ENCODE peak calls at places on chromosomes 13 and 19, in ten cellular contexts. O, Z, Q, P, F, G, N, R, T and Y are unnamed samples.

GRCh38 chr13:108787709-108788394 is 158.4 kb downstream of the MYO16 start:
- DNase-seq in G (no peak), Z (no peak), T (no peak), R (no peak), O (no peak), P (no peak), F (no peak), N (no peak), Q (no peak), Y (no peak)

GRCh38 chr13:109425821-109426689 is 360.3 kb downstream of the IRS2 start:
- DNase-seq in R (no peak), G (no peak), P (no peak), Q (peak), F (no peak), N (no peak), Z (no peak), T (no peak), O (no peak), Y (no peak)

GRCh38 chr13:35714588-35714987 is 238.1 kb upstream of the MAB21L1 start:
- DNase-seq in F (no peak), O (peak), Z (no peak), N (no peak), T (no peak), Q (no peak), P (no peak), G (no peak), R (peak), Y (no peak)

GRCh38 chr19:38679839-38680238 is 32.4 kb downstream of the ACTN4 start:
- DNase-seq in Z (no peak), O (no peak), Q (no peak), T (no peak), F (no peak), P (peak), G (no peak), N (no peak), R (no peak), Y (no peak)

GRCh38 chr13:91136806-91137205 is 210.7 kb upstream of the MIR17HG start:
- DNase-seq in N (no peak), Z (no peak), R (peak), Q (no peak), F (no peak), P (no peak), G (no peak), T (no peak), O (no peak), Y (no peak)

GRCh38 chr19:46466536-46467199 is 4.7 kb downstream of the PNMA8A start:
- DNase-seq in Q (no peak), G (no peak), O (no peak), Z (peak), T (peak), P (peak), F (peak), N (peak), R (no peak), Y (peak)

GRCh38 chr13:76884167-76884566 is 2.0 kb downstream of the KCTD12 start:
- DNase-seq in Q (peak), G (no peak), F (no peak), Z (peak), P (peak), O (peak), N (peak), T (no peak), R (no peak), Y (no peak)

GRCh38 chr19:50513746-50514345 is at the start of gene ASPDH:
- DNase-seq in P (no peak), T (no peak), R (no peak), G (no peak), Q (no peak), Z (no peak), O (no peak), F (no peak), N (no peak), Y (no peak)

GRCh38 chr13:27619711-27620376 is 485 bp downstream of the LNX2 start:
- DNase-seq in R (peak), N (peak), G (peak), T (no peak), O (peak), F (no peak), P (peak), Q (peak), Z (no peak), Y (no peak)

GRCh38 chr13:45349438-45349837 is 8.5 kb upstream of the TPT1 start:
- DNase-seq in Q (no peak), G (no peak), T (no peak), Z (no peak), N (no peak), R (no peak), O (no peak), F (no peak), P (no peak), Y (no peak)

GRCh38 chr19:31314849-31315620 is 34.2 kb downstream of the TSHZ3 start:
- DNase-seq in T (no peak), N (no peak), R (no peak), O (peak), G (no peak), F (no peak), Z (no peak), Q (no peak), P (no peak), Y (no peak)
- TF ChIP-seq CTCF in T (no peak), N (peak), R (no peak), O (peak), G (no peak), F (peak), Z (peak), Q (no peak), P (peak), Y (no peak)

DNA sequence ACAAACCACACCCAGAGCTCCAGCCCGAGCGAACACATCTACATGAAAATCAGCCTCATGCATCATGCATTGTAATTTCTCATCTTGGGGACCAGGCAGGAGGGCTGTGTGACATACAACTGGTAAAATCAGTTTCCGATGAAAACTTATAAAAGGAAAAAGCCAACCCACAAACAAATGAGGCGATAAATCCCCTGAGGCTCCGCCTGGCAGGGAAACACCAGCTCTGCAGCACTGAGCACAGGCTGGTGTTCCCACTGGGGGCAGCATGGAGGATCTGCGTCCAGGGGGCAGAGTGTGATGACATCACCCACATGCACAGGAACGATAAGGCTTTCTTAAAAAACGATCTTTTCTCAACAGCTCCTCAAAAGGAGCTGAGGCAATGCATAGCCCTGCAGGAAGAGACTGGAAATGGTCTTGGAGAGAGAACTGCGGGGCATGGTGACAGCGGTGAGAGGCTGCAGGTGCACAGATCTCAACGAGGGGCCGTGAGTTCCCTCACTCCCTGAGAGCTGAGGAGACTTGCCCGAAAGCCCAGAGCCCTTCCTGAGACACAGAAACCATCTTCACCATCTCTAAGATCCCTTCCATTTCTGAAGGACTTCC is 24.6 kb downstream of the SH3GL1 start:
- DNase-seq in R (no peak), T (no peak), P (no peak), F (no peak), N (peak), Q (peak), Z (peak), O (peak), G (no peak), Y (no peak)
- TF ChIP-seq CTCF in R (peak), T (no peak), P (peak), F (peak), N (peak), Q (peak), Z (peak), O (peak), G (no peak), Y (peak)

DNA sequence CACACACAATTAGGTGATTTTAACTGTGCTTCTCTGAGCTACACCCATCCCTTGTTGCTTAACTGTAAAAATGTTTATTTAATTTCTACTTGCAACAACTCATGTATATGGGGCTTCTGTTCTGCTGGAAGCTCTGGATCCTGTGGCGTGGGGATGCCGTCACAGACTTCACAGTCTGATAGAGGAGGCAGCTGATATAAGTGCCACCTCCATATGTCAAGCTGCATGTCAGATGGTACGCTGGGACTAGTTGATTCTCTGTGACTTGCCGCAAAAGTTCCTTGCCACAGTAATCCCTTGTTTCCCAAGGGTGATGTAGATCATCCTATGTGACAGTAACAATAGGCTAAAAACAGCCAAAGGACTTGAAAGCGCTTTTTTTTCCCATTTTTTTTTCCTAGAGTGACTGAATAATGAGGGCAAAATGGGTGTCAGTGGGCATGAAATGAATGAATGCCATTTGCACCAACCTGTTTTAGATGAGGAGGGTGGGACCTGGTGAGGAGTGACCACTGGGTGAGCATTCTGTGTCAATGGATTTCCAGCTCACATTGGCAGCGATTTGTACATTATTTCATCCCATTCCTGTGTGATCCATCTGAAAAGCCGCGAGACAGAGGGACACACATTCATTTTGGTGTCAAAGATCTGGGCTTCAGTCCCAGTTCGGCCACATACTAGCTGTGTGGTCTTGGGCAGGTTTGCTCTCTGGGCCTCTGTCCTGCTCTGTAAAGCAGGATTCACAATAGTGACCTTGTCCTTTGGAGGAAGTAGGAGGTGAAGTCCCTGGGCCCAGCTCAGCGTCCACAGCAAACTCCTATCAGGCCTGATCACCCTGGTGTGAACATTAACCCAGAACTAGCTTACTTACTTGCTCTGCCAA is 88.8 kb upstream of the RNF113B start:
- DNase-seq in P (no peak), R (no peak), Z (no peak), G (no peak), O (no peak), T (no peak), Q (no peak), N (no peak), F (no peak), Y (no peak)
- TF ChIP-seq CTCF in P (no peak), R (no peak), Z (no peak), G (no peak), O (no peak), T (no peak), Q (no peak), N (no peak), F (no peak), Y (no peak)

GRCh38 chr13:114056205-114057013 is 76.0 kb downstream of the RASA3 start:
- DNase-seq in G (no peak), F (no peak), N (no peak), R (no peak), T (no peak), O (no peak), Q (no peak), Z (no peak), P (no peak), Y (no peak)
- TF ChIP-seq CTCF in G (no peak), F (no peak), N (no peak), R (no peak), T (no peak), O (no peak), Q (no peak), Z (no peak), P (no peak), Y (no peak)

GRCh38 chr13:21344662-21345176 is 114.4 kb downstream of the ZDHHC20 start:
- DNase-seq in Q (no peak), R (no peak), F (no peak), O (no peak), T (no peak), Z (no peak), P (no peak), G (peak), N (no peak), Y (no peak)

GRCh38 chr13:21342699-21343442 is 116.2 kb downstream of the ZDHHC20 start:
- DNase-seq in N (no peak), O (no peak), P (no peak), T (no peak), R (no peak), Q (no peak), Z (no peak), F (no peak), G (no peak), Y (no peak)

GRCh38 chr13:21343659-21344058 is 115.4 kb downstream of the ZDHHC20 start:
- DNase-seq in R (no peak), T (no peak), F (no peak), O (no peak), Z (no peak), Q (no peak), G (no peak), N (no peak), P (no peak), Y (no peak)

GRCh38 chr13:21348771-21349170 is 110.3 kb downstream of the ZDHHC20 start:
- DNase-seq in T (no peak), G (no peak), Q (no peak), F (no peak), O (no peak), N (no peak), Z (no peak), P (no peak), R (no peak), Y (no peak)

DNA sequence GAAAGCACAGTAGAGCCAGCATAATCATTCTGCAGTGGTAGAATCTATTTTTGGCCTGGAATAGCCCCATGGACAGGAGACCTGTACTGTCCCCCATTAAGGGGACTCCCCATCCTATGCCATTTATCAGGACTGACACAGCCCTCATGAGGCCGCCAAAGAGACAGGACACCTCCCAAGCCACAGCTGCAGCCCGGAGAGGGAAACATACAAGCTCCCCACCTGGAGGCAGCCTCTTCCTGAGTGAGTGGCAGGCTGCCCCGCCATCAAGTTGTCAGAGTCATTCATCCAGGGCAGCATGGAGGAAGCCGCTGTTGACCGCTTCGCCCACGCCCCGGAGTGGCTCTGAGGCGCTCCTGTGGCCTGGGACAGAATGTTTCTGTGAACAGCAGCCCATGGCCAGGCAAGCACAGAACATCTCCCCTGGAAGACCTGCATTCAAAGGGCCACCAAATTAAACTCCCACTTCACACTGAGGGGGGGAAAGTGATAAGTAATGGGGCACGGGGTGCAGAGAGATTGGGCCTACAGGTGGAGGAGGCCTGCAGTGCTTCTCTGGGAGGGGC is 111.3 kb downstream of the ZDHHC20 start:
- DNase-seq in P (no peak), N (no peak), Z (no peak), F (no peak), G (no peak), T (no peak), O (no peak), Q (no peak), R (no peak), Y (no peak)
- TF ChIP-seq CTCF in P (no peak), N (no peak), Z (no peak), F (no peak), G (no peak), T (no peak), O (no peak), Q (no peak), R (no peak), Y (no peak)

GRCh38 chr19:16142032-16142580 is 1.4 kb upstream of the HSH2D start:
- DNase-seq in P (no peak), G (no peak), F (no peak), O (no peak), N (no peak), Z (no peak), Q (no peak), T (no peak), R (no peak), Y (no peak)

GRCh38 chr19:16141043-16141442 is 2.4 kb upstream of the HSH2D start:
- DNase-seq in G (no peak), T (no peak), F (no peak), P (no peak), O (no peak), R (no peak), Q (no peak), N (no peak), Z (no peak), Y (peak)

GRCh38 chr19:16146112-16146511 is 2.6 kb downstream of the HSH2D start:
- DNase-seq in N (no peak), P (no peak), G (no peak), R (no peak), F (no peak), Z (no peak), Q (no peak), O (no peak), T (no peak), Y (no peak)

GRCh38 chr19:16143399-16144215 is at the start of gene HSH2D:
- DNase-seq in Q (no peak), Z (no peak), T (peak), R (no peak), F (no peak), G (peak), O (no peak), P (peak), N (no peak), Y (peak)

GRCh38 chr19:16144216-16144581 is 714 bp downstream of the HSH2D start:
- DNase-seq in Z (no peak), R (no peak), T (no peak), Q (no peak), P (no peak), N (no peak), F (no peak), G (no peak), O (no peak), Y (no peak)
- TF ChIP-seq CTCF in Z (no peak), R (no peak), T (no peak), Q (no peak), P (no peak), N (no peak), F (no peak), G (no peak), O (no peak), Y (no peak)

GRCh38 chr19:7919681-7920519 is at the start of gene SNAPC2:
- DNase-seq in R (peak), O (peak), T (peak), P (peak), G (peak), Q (peak), F (peak), Z (peak), N (peak), Y (peak)
- TF ChIP-seq CTCF in R (no peak), O (no peak), T (no peak), P (no peak), G (no peak), Q (no peak), F (no peak), Z (no peak), N (no peak), Y (no peak)

GRCh38 chr19:18832331-18833140 is 777 bp downstream of the UPF1 start:
- DNase-seq in F (no peak), R (no peak), Z (no peak), P (no peak), O (peak), T (peak), Q (no peak), G (no peak), N (peak), Y (no peak)
- TF ChIP-seq CTCF in F (peak), R (no peak), Z (no peak), P (peak), O (peak), T (no peak), Q (no peak), G (no peak), N (peak), Y (peak)

GRCh38 chr13:43355774-43356173 is 332.4 kb downstream of the DNAJC15 start:
- DNase-seq in Q (no peak), G (no peak), P (no peak), Z (no peak), T (no peak), R (no peak), F (no peak), N (no peak), O (no peak), Y (no peak)
- TF ChIP-seq CTCF in Q (no peak), G (no peak), P (no peak), Z (no peak), T (no peak), R (no peak), F (no peak), N (no peak), O (no peak), Y (no peak)